ENCODE peak calls at places on chromosomes 16 and 17, in eight cellular contexts. U is fibroblast of the conjunctiva; E is bronchial epithelial cell; S is kidney tubule cell; C is stimulated activated CD8-positive, alpha-beta memory T cell treated with anti-CD3 and anti-CD28 coated beads, Interleukin-7, amount 100 ng/mL, for 1 hour; R is brain pericyte; W is effector CD4-positive, alpha-beta T cell; L is C1 segment of cervical spinal cord. X is an unnamed sample.

GRCh38 chr17:49071106-49071505 is 61.5 kb upstream of the B4GALNT2 start:
- DNase-seq in S (no peak), U (no peak), C (no peak), R (no peak), L (no peak), W (no peak), E (no peak), X (no peak)

GRCh38 chr16:67547423-67548264 is 14.7 kb upstream of the CTCF start:
- DNase-seq in L (no peak), U (no peak), C (no peak), R (no peak), E (no peak), S (no peak), W (peak; percentile 45), X (no peak)

GRCh38 chr17:74691151-74691550 is 21.6 kb downstream of the CD300LF start:
- DNase-seq in U (no peak), E (no peak), R (no peak), C (no peak), L (no peak), S (no peak), W (no peak), X (no peak)

GRCh38 chr17:82400830-82401229 is 17.3 kb upstream of the HEXD start:
- DNase-seq in R (no peak), E (no peak), U (no peak), W (peak; percentile 18), S (no peak), C (peak; percentile 21), L (no peak), X (no peak)

GRCh38 chr16:31274831-31275816 is 15.3 kb downstream of the ITGAM start:
- DNase-seq in S (no peak), U (no peak), C (no peak), E (peak; percentile 98), W (no peak), R (no peak), L (no peak), X (peak; percentile 95)

GRCh38 chr17:73792994-73793393 is 148.7 kb upstream of the SDK2 start:
- DNase-seq in R (no peak), S (no peak), W (no peak), C (no peak), E (no peak), U (no peak), L (no peak), X (no peak)

GRCh38 chr16:67177743-67178699 is 5.7 kb downstream of the MATCAP1 start:
- DNase-seq in L (no peak), E (peak; percentile 92), U (no peak), R (no peak), W (peak; percentile 43), C (no peak), S (peak; percentile 91), X (peak; percentile 97)

GRCh38 chr17:61660726-61661125 is 69.7 kb upstream of the NACA2 start:
- DNase-seq in W (no peak), S (no peak), R (no peak), E (no peak), L (no peak), U (no peak), C (no peak), X (no peak)

GRCh38 chr16:13348416-13348815 is 447.0 kb downstream of the SHISA9 start:
- DNase-seq in U (no peak), E (no peak), S (no peak), L (no peak), W (no peak), R (no peak), C (no peak), X (no peak)

GRCh38 chr17:81339502-81340296 is 44.6 kb upstream of the SLC38A10 start:
- DNase-seq in W (no peak), E (no peak), R (no peak), U (no peak), L (no peak), S (peak; percentile 66), C (no peak), X (no peak)

GRCh38 chr16:1002399-1003161 is 21.0 kb downstream of the SOX8 start:
- DNase-seq in S (peak; percentile 88), R (peak; percentile 57), E (no peak), C (peak; percentile 46), L (no peak), U (peak; percentile 44), W (peak; percentile 33), X (peak; percentile 6)

GRCh38 chr16:74562117-74562516 is 44.8 kb downstream of the GLG1 start:
- DNase-seq in U (no peak), S (no peak), R (no peak), E (no peak), W (no peak), C (no peak), L (no peak), X (no peak)

GRCh38 chr17:49106366-49107210 is 26.0 kb upstream of the B4GALNT2 start:
- DNase-seq in R (no peak), C (no peak), W (no peak), E (peak; percentile 41), L (no peak), U (no peak), S (peak; percentile 49), X (peak; percentile 55)

GRCh38 chr16:56423584-56424403 is 1.6 kb downstream of the AMFR start:
- DNase-seq in E (no peak), C (no peak), U (no peak), R (no peak), S (peak; percentile 12), W (no peak), L (no peak), X (no peak)

GRCh38 chr17:75124041-75124818 is 7.3 kb downstream of the NT5C start:
- DNase-seq in S (peak; percentile 92), R (no peak), L (no peak), C (no peak), E (peak; percentile 97), W (peak; percentile 44), U (peak; percentile 16), X (peak; percentile 99)

GRCh38 chr16:30533748-30534367 is 800 bp downstream of the ZNF747 start:
- DNase-seq in W (no peak), L (no peak), C (no peak), U (no peak), S (peak; percentile 20), E (no peak), R (no peak), X (no peak)

GRCh38 chr16:4501071-4501478 is 24.9 kb downstream of the HMOX2 start:
- DNase-seq in W (no peak), L (no peak), E (no peak), C (no peak), S (no peak), U (no peak), R (no peak), X (no peak)

GRCh38 chr16:54277845-54278703 is 8.5 kb downstream of the IRX3 start:
- DNase-seq in L (no peak), W (no peak), C (no peak), E (no peak), S (no peak), R (no peak), U (no peak), X (no peak)

GRCh38 chr17:77495575-77495974 is 354.8 kb downstream of the SEC14L1 start:
- DNase-seq in S (no peak), L (no peak), C (no peak), U (no peak), W (no peak), R (no peak), E (no peak), X (no peak)

GRCh38 chr16:67967956-67968439 is 439 bp downstream of the SLC12A4 start:
- DNase-seq in R (no peak), C (no peak), U (no peak), S (peak; percentile 31), W (peak; percentile 18), L (no peak), E (no peak), X (peak; percentile 21)

GRCh38 chr16:53812914-53813313 is 109.0 kb downstream of the FTO start:
- DNase-seq in E (no peak), W (no peak), L (no peak), R (no peak), U (no peak), C (no peak), S (no peak), X (no peak)

GRCh38 chr17:75271955-75272847 is 1.2 kb upstream of the MIF4GD start:
- DNase-seq in C (no peak), U (no peak), S (no peak), E (no peak), R (no peak), L (no peak), W (no peak), X (no peak)

GRCh38 chr16:81688182-81688581 is 90.9 kb upstream of the PLCG2 start:
- DNase-seq in W (no peak), C (no peak), S (no peak), U (no peak), E (no peak), R (no peak), L (no peak), X (no peak)

GRCh38 chr17:1438593-1439083 is 17.4 kb downstream of the CRK start:
- DNase-seq in E (peak; percentile 21), U (peak; percentile 5), C (no peak), W (no peak), L (no peak), R (no peak), S (peak; percentile 44), X (no peak)

GRCh38 chr16:265002-265529 is 10.7 kb downstream of the RGS11 start:
- DNase-seq in S (no peak), E (no peak), R (no peak), L (no peak), C (no peak), W (no peak), U (no peak), X (no peak)

GRCh38 chr17:70184770-70185169 is 15.4 kb downstream of the KCNJ2 start:
- DNase-seq in U (peak; percentile 41), S (peak; percentile 59), R (no peak), E (peak; percentile 92), L (no peak), C (no peak), W (no peak), X (peak; percentile 89)

GRCh38 chr17:79919164-79919585 is 79.9 kb upstream of the CBX4 start:
- DNase-seq in U (no peak), S (peak; percentile 80), L (peak; percentile 77), C (no peak), E (peak; percentile 26), W (no peak), R (no peak), X (peak; percentile 38)

GRCh38 chr17:80254396-80255241 is 6.0 kb upstream of the RNF213 start:
- DNase-seq in C (peak; percentile 29), W (peak; percentile 35), U (peak; percentile 57), L (no peak), R (no peak), E (peak; percentile 93), S (peak; percentile 100), X (peak; percentile 91)

GRCh38 chr16:27253526-27253930 is 15.0 kb downstream of the NSMCE1 start:
- DNase-seq in L (no peak), C (no peak), W (no peak), E (peak; percentile 89), R (no peak), U (no peak), S (peak; percentile 81), X (peak; percentile 81)

GRCh38 chr16:83952587-83952939 is 477 bp upstream of the OSGIN1 start:
- DNase-seq in R (no peak), L (no peak), C (no peak), W (no peak), S (no peak), U (peak; percentile 38), E (peak; percentile 61), X (peak; percentile 71)

GRCh38 chr16:27532088-27532810 is 17.5 kb downstream of the GTF3C1 start:
- DNase-seq in L (no peak), E (no peak), W (no peak), U (no peak), C (no peak), R (no peak), S (no peak), X (no peak)

GRCh38 chr17:41322264-41322902 is 6.9 kb upstream of the KRTAP17-1 start:
- DNase-seq in C (no peak), S (peak; percentile 83), U (peak; percentile 68), W (no peak), L (no peak), E (peak; percentile 68), R (no peak), X (peak; percentile 72)

GRCh38 chr17:77098884-77099545 is 41.8 kb upstream of the SEC14L1 start:
- DNase-seq in S (no peak), L (no peak), E (peak; percentile 52), U (peak; percentile 54), C (no peak), R (no peak), W (peak; percentile 8), X (peak; percentile 72)

GRCh38 chr17:80449930-80450576 is 26.4 kb downstream of the NPTX1 start:
- DNase-seq in S (no peak), E (no peak), R (no peak), U (no peak), C (no peak), W (no peak), L (no peak), X (no peak)

X was measured in epithelial cell of esophagus.